ENCODE peak calls at places on chromosome 1, in four cellular contexts. V is ovary, R is gastrocnemius medialis, L is uterus. X is an unnamed sample.
A peak's percentile ranks its signal among the peaks of the same experiment; 100 is the strongest.

GRCh38 chr1:13543927-13544556 is 30.2 kb upstream of the LRRC38 start:
- DNase-seq in V (peak; percentile 19), R (peak; percentile 60), L (no peak), X (no peak)

GRCh38 chr1:47481936-47482335 is 44.1 kb downstream of the FOXD2 start:
- DNase-seq in V (no peak), R (no peak), L (no peak), X (no peak)

GRCh38 chr1:171983584-171983983 is 142.3 kb downstream of the DNM3 start:
- DNase-seq in V (no peak), R (no peak), L (no peak), X (no peak)

GRCh38 chr1:199204231-199204630 is 565.4 kb downstream of the PTPRC start:
- DNase-seq in V (no peak), R (no peak), L (no peak), X (no peak)

GRCh38 chr1:67575861-67576260 is 109.1 kb upstream of the GADD45A start:
- DNase-seq in V (no peak), R (no peak), L (no peak), X (no peak)

GRCh38 chr1:20265243-20265642 is 25.4 kb upstream of the VWA5B1 start:
- DNase-seq in V (no peak), R (no peak), L (no peak), X (no peak)

GRCh38 chr1:159990005-159990404 is 36.0 kb upstream of the SLAMF9 start:
- DNase-seq in V (no peak), R (no peak), L (no peak), X (no peak)

GRCh38 chr1:51945591-51945990 is 44.9 kb downstream of the RAB3B start:
- DNase-seq in V (no peak), R (no peak), L (no peak), X (no peak)

GRCh38 chr1:24765308-24765988 is 20.2 kb downstream of the CLIC4 start:
- DNase-seq in V (no peak), R (no peak), L (no peak), X (no peak)

GRCh38 chr1:243470492-243470891 is 214.7 kb downstream of the SDCCAG8 start:
- DNase-seq in V (no peak), R (no peak), L (no peak), X (no peak)

GRCh38 chr1:237873487-237873927 is 17.2 kb downstream of the ZP4 start:
- DNase-seq in V (no peak), R (no peak), L (no peak), X (peak; percentile 47)

GRCh38 chr1:44262414-44262813 is 49.1 kb downstream of the DMAP1 start:
- DNase-seq in V (no peak), R (no peak), L (no peak), X (no peak)

GRCh38 chr1:145692785-145693443 is 14.3 kb downstream of the PDZK1 start:
- DNase-seq in V (no peak), R (no peak), L (no peak), X (no peak)

GRCh38 chr1:207241164-207241934 is 80.1 kb upstream of the CD55 start:
- DNase-seq in V (no peak), R (no peak), L (no peak), X (no peak)

GRCh38 chr1:89780721-89781120 is 40.1 kb upstream of the LRRC8D start:
- DNase-seq in V (no peak), R (no peak), L (no peak), X (peak; percentile 54)

GRCh38 chr1:159197767-159198557 is 6.7 kb upstream of the ACKR1 start:
- DNase-seq in V (no peak), R (peak; percentile 24), L (peak; percentile 52), X (peak; percentile 47)

GRCh38 chr1:22976461-22977243 is 4.0 kb upstream of the LACTBL1 start:
- DNase-seq in V (no peak), R (peak; percentile 8), L (no peak), X (peak; percentile 52)

GRCh38 chr1:66243548-66244130 is 290.3 kb upstream of the SGIP1 start:
- DNase-seq in V (no peak), R (no peak), L (no peak), X (no peak)

GRCh38 chr1:204077979-204078696 is 5.2 kb downstream of the SOX13 start:
- DNase-seq in V (no peak), R (no peak), L (no peak), X (no peak)

GRCh38 chr1:46643368-46643775 is 24.8 kb downstream of the ATPAF1 start:
- DNase-seq in V (no peak), R (no peak), L (no peak), X (peak; percentile 52)

GRCh38 chr1:156524481-156524869 is 23.9 kb upstream of the MEF2D start:
- DNase-seq in V (no peak), R (no peak), L (no peak), X (no peak)

GRCh38 chr1:28115267-28115666 is 26.9 kb upstream of the EYA3 start:
- DNase-seq in V (no peak), R (no peak), L (no peak), X (no peak)

GRCh38 chr1:221777434-221778072 is 35.7 kb upstream of the DUSP10 start:
- DNase-seq in V (no peak), R (no peak), L (no peak), X (no peak)

GRCh38 chr1:27556781-27557595 is 47.0 kb downstream of the AHDC1 start:
- DNase-seq in V (peak; percentile 96), R (peak; percentile 88), L (peak; percentile 97), X (peak; percentile 90)

GRCh38 chr1:117284408-117285215 is 73.9 kb upstream of the VTCN1 start:
- DNase-seq in V (no peak), R (no peak), L (no peak), X (peak; percentile 42)

GRCh38 chr1:208587110-208587509 is 342.9 kb upstream of the PLXNA2 start:
- DNase-seq in V (no peak), R (no peak), L (no peak), X (no peak)

GRCh38 chr1:9437931-9438330 is 101.3 kb upstream of the SLC25A33 start:
- DNase-seq in V (no peak), R (peak; percentile 78), L (peak; percentile 50), X (no peak)

GRCh38 chr1:64404202-64404601 is 65.7 kb upstream of the CACHD1 start:
- DNase-seq in V (no peak), R (no peak), L (no peak), X (no peak)

GRCh38 chr1:116179886-116180474 is 68.8 kb downstream of the MAB21L3 start:
- DNase-seq in V (no peak), R (no peak), L (no peak), X (no peak)

GRCh38 chr1:227390525-227390924 is 72.2 kb upstream of the CDC42BPA start:
- DNase-seq in V (no peak), R (no peak), L (no peak), X (no peak)

GRCh38 chr1:56065729-56066128 is 513.6 kb downstream of the PLPP3 start:
- DNase-seq in V (no peak), R (no peak), L (no peak), X (no peak)

GRCh38 chr1:53111073-53111556 is 31.3 kb downstream of the SLC1A7 start:
- DNase-seq in V (no peak), R (no peak), L (no peak), X (no peak)
- TF ChIP-seq POLR2A in V (no peak), R (no peak), L (no peak), X (no peak)

DNA sequence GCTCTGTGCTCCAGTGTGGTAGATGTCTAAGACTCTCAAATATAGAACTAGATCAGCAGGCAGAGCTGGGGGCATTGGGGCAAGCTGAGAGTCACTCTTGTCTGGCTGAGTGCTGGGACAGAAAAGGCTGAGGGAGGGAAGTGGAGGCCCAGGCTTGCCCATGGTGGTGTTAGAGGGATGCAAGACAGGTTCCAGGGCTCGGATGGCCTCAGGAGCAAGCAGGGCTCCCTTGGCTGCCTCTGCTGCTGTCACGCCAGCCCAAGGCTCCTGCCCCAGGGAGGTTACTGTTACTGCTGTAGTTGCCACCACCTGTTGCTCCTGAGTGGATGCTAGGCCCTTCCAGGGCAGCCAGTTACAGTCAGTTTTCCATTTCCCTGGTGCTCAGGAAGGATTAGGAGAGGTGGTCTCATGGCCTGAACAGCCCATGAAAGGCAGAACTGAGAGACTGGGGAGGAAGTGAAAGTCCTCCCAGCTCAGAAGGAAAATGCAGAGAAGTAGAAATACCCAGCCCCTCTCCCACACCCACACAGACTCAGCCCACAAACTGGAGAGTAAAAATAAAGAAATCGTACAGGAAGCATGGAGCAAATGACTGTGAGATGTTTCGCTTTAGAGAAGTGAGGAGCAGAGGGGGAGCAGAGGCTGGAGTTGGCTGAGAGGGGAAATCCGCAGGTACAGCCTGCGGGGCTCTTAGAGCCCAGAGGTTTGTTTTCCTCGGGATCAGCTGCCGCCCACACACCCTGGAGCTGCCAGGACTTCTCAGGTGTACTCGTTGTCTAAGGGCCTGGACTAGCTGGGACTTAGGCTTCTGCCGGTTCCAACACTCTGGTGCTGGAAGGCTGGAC is 2.1 kb downstream of the IL6R start:
- DNase-seq in V (no peak), R (peak; percentile 82), L (no peak), X (no peak)
- TF ChIP-seq POLR2A in V (no peak), R (peak; percentile 78), L (no peak), X (no peak)

DNA sequence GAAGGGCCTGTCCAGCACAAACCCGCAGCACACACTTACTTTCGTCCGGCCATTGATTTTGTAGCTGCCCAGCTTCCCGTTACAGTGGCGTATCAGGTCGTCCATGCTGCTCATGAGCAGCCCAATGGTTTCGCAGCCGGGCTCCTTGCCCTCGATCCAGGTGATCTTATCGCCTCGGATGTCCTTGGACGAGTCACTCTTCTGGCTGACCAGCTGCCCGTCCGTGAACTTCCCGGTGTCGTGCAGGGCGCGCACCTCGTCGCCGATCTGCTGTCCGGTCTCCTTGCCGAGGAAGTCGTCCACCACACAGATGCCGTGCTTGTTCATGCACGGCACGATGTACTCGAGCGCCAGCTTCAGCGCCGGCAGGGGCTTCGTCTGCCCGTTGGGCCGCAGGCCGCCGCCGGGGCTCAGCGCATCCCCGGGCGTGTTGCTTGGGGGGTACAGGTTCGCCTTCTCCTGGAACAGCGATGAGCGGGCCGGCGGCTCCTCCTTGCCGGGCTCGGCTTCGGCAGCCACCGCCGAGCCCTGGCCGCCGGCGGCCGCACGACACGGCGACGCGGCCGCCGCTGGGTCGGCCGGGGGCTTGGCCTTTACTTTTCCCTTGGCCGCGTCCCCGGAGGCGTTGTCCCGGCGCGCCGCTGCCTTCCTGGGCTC is 1.0 kb downstream of the EGLN1 start:
- DNase-seq in V (peak; percentile 24), R (peak; percentile 58), L (peak; percentile 28), X (no peak)
- TF ChIP-seq POLR2A in V (no peak), R (peak; percentile 81), L (no peak), X (peak; percentile 39)

DNA sequence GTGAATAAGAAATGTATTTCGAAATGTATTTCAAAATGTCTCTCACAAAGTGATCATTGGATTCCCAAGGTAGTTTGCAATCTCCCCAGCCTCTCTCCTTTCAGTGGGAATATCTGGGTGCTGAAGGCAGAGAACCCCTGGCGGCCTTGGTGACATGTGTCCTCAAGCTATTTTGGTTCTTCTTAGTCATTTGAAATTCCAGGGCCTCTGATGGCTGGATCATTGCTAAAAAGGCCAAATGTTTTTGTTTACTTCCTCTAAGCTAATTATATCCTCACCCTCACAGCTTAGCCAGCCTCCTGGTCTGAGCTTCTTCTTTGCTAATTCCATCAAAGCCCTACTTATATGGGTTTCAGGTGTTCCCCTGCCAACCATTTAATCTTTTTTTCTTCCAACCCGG is 71.2 kb downstream of the LRRC40 start:
- DNase-seq in V (no peak), R (peak; percentile 39), L (no peak), X (no peak)
- TF ChIP-seq POLR2A in V (no peak), R (no peak), L (no peak), X (no peak)